ENCODE peak calls at places on chromosomes 4 and X, in eight cellular contexts. M is iris pigment epithelial cell; Q is GM23248; S is hypothalamus; H is HCT116; F is NCI-H1105 treated with DMSO at 0.1 percent for 48 hours; K is LoVo; A is activated naive CD8-positive, alpha-beta T cell treated with anti-CD3 and anti-CD28 coated beads for 36 hours. D is an unnamed sample.

GRCh38 chrX:108036298-108036973 is 8.4 kb upstream of the VSIG1 start:
- DNase-seq in M (peak), Q (peak), S (no peak), H (no peak), F (no peak), K (peak), A (no peak), D (peak)

GRCh38 chr4:155569960-155570515 is 96.6 kb upstream of the GUCY1A1 start:
- DNase-seq in M (peak), Q (peak), S (no peak), H (no peak), F (no peak), K (no peak), A (no peak), D (no peak)

GRCh38 chrX:80014141-80014940 is at the start of gene TBX22:
- DNase-seq in M (no peak), Q (no peak), S (no peak), H (no peak), F (no peak), K (no peak), A (no peak), D (no peak)

GRCh38 chrX:2692221-2693122 is 1.4 kb downstream of the CD99 start:
- DNase-seq in M (peak), Q (peak), S (no peak), H (no peak), F (no peak), K (no peak), A (no peak), D (no peak)

GRCh38 chr4:144480068-144480467 is 165.9 kb upstream of the HHIP start:
- DNase-seq in M (no peak), Q (no peak), S (no peak), H (no peak), F (no peak), K (no peak), A (no peak), D (no peak)

GRCh38 chr4:71241467-71242401 is 97.1 kb upstream of the SLC4A4 start:
- DNase-seq in M (no peak), Q (no peak), S (no peak), H (no peak), F (peak), K (no peak), A (no peak), D (no peak)

GRCh38 chr4:189305500-189305899 is 635.2 kb upstream of the FRG1 start:
- DNase-seq in M (no peak), Q (no peak), S (no peak), H (no peak), F (peak), K (no peak), A (no peak), D (no peak)

GRCh38 chrX:122004127-122004526 is 956.7 kb downstream of the GLUD2 start:
- DNase-seq in M (no peak), Q (no peak), S (no peak), H (no peak), F (no peak), K (no peak), A (no peak), D (no peak)

GRCh38 chrX:17876135-17876534 is 15.0 kb upstream of the RAI2 start:
- DNase-seq in M (no peak), Q (no peak), S (no peak), H (peak), F (no peak), K (no peak), A (no peak), D (no peak)

GRCh38 chr4:6372649-6373525 is 99.5 kb downstream of the PPP2R2C start:
- DNase-seq in M (peak), Q (peak), S (no peak), H (peak), F (peak), K (no peak), A (peak), D (no peak)

GRCh38 chrX:13311560-13311959 is 8.3 kb downstream of the ATXN3L start:
- DNase-seq in M (no peak), Q (no peak), S (no peak), H (no peak), F (no peak), K (no peak), A (no peak), D (no peak)

GRCh38 chr4:26020083-26020668 is 106.2 kb downstream of the SMIM20 start:
- DNase-seq in M (peak), Q (peak), S (no peak), H (no peak), F (no peak), K (no peak), A (no peak), D (no peak)

GRCh38 chr4:121950212-121950679 is 1.6 kb downstream of the TRPC3 start:
- DNase-seq in M (peak), Q (peak), S (peak), H (peak), F (peak), K (peak), A (peak), D (peak)

GRCh38 chr4:5800496-5800895 is 89.5 kb downstream of the EVC start:
- DNase-seq in M (no peak), Q (no peak), S (no peak), H (no peak), F (no peak), K (no peak), A (no peak), D (no peak)

GRCh38 chr4:163063891-163064290 is 102.8 kb downstream of the NAF1 start:
- DNase-seq in M (peak), Q (no peak), S (no peak), H (peak), F (no peak), K (peak), A (no peak), D (no peak)

GRCh38 chr4:40749717-40750460 is at the start of gene NSUN7:
- DNase-seq in M (peak), Q (peak), S (peak), H (no peak), F (peak), K (peak), A (peak), D (no peak)

GRCh38 chr4:27702710-27703431 is 842.2 kb downstream of the STIM2 start:
- DNase-seq in M (peak), Q (peak), S (no peak), H (peak), F (peak), K (no peak), A (no peak), D (no peak)

GRCh38 chr4:25666031-25666630 is 10.5 kb downstream of the SLC34A2 start:
- DNase-seq in M (no peak), Q (no peak), S (no peak), H (no peak), F (no peak), K (no peak), A (no peak), D (no peak)

GRCh38 chr4:124278477-124278876 is 434.1 kb downstream of the ANKRD50 start:
- DNase-seq in M (peak), Q (peak), S (no peak), H (no peak), F (no peak), K (no peak), A (no peak), D (peak)

GRCh38 chr4:27357283-27357682 is 496.6 kb downstream of the STIM2 start:
- DNase-seq in M (peak), Q (peak), S (no peak), H (no peak), F (no peak), K (peak), A (no peak), D (peak)

GRCh38 chr4:145299380-145300076 is 119.1 kb upstream of the OTUD4 start:
- DNase-seq in M (peak), Q (peak), S (no peak), H (peak), F (no peak), K (no peak), A (peak), D (no peak)

GRCh38 chr4:30616943-30617646 is 103.1 kb upstream of the PCDH7 start:
- DNase-seq in M (peak), Q (no peak), S (no peak), H (no peak), F (no peak), K (no peak), A (no peak), D (no peak)

GRCh38 chr4:108036252-108036651 is 46.6 kb downstream of the HADH start:
- DNase-seq in M (no peak), Q (no peak), S (no peak), H (no peak), F (no peak), K (no peak), A (peak), D (no peak)

GRCh38 chr4:42618018-42618417 is 38.9 kb downstream of the ATP8A1 start:
- DNase-seq in M (no peak), Q (no peak), S (no peak), H (no peak), F (no peak), K (peak), A (no peak), D (no peak)

GRCh38 chr4:139167774-139168444 is 9.1 kb downstream of the ELF2 start:
- DNase-seq in M (peak), Q (peak), S (no peak), H (peak), F (no peak), K (peak), A (no peak), D (no peak)

GRCh38 chrX:39828971-39829370 is 268.8 kb downstream of the BCOR start:
- DNase-seq in M (no peak), Q (no peak), S (no peak), H (no peak), F (no peak), K (no peak), A (no peak), D (no peak)

GRCh38 chr4:67483868-67484602 is 61.3 kb downstream of the CENPC start:
- DNase-seq in M (peak), Q (peak), S (no peak), H (no peak), F (no peak), K (no peak), A (no peak), D (peak)

GRCh38 chrX:40513012-40513411 is 67.8 kb upstream of the ATP6AP2 start:
- DNase-seq in M (no peak), Q (no peak), S (no peak), H (no peak), F (no peak), K (no peak), A (no peak), D (no peak)

GRCh38 chr4:7153711-7154110 is 38.6 kb upstream of the SORCS2 start:
- DNase-seq in M (no peak), Q (no peak), S (no peak), H (no peak), F (no peak), K (no peak), A (no peak), D (no peak)

GRCh38 chrX:53305996-53306937 is 24.9 kb upstream of the IQSEC2 start:
- DNase-seq in M (peak), Q (no peak), S (no peak), H (no peak), F (no peak), K (no peak), A (no peak), D (no peak)

GRCh38 chr4:38785041-38785790 is 2.4 kb upstream of the TLR10 start:
- DNase-seq in M (no peak), Q (no peak), S (no peak), H (no peak), F (no peak), K (no peak), A (no peak), D (no peak)

GRCh38 chrX:53594354-53594753 is 92.2 kb downstream of the HUWE1 start:
- DNase-seq in M (peak), Q (peak), S (no peak), H (no peak), F (no peak), K (no peak), A (no peak), D (no peak)

GRCh38 chrX:150212672-150213480 is 150.2 kb upstream of the MAMLD1 start:
- DNase-seq in M (no peak), Q (peak), S (no peak), H (no peak), F (no peak), K (no peak), A (no peak), D (no peak)

GRCh38 chr4:18533262-18533775 is 511.8 kb upstream of the LCORL start:
- DNase-seq in M (no peak), Q (no peak), S (no peak), H (no peak), F (no peak), K (no peak), A (no peak), D (no peak)

GRCh38 chr4:86092684-86093083 is 267.2 kb downstream of the MAPK10 start:
- DNase-seq in M (peak), Q (peak), S (no peak), H (no peak), F (no peak), K (no peak), A (no peak), D (peak)

GRCh38 chr4:156790866-156791265 is 180.7 kb downstream of the PDGFC start:
- DNase-seq in M (peak), Q (peak), S (no peak), H (no peak), F (no peak), K (peak), A (no peak), D (peak)

GRCh38 chr4:98055800-98056501 is 87.3 kb downstream of the STPG2 start:
- DNase-seq in M (no peak), Q (no peak), S (no peak), H (no peak), F (no peak), K (no peak), A (no peak), D (no peak)